ENCODE peak calls at places on chromosomes 2 and 18, in nine cellular contexts. M is endodermal cell, Q is body of pancreas, L is testis, F is thyroid gland, R is lung, V is bronchial epithelial cell, I is kidney, D is thoracic aorta. P is an unnamed sample.
A peak's percentile ranks its signal among the peaks of the same experiment; 100 is the strongest.

GRCh38 chr18:26734760-26735159 is 130.7 kb downstream of the AQP4 start:
- DNase-seq in M (no peak), Q (no peak), L (no peak), F (no peak), R (no peak), V (no peak), I (no peak), D (no peak), P (no peak)

GRCh38 chr18:574456-575228 is 5.5 kb upstream of the CETN1 start:
- DNase-seq in M (peak; percentile 50), Q (no peak), L (no peak), F (no peak), R (no peak), V (no peak), I (no peak), D (no peak), P (no peak)

GRCh38 chr2:172680595-172681176 is 55.0 kb upstream of the RAPGEF4 start:
- DNase-seq in M (no peak), Q (no peak), L (no peak), F (no peak), R (no peak), V (no peak), I (no peak), D (no peak), P (no peak)

GRCh38 chr2:96251721-96252292 is 14.0 kb downstream of the TMEM127 start:
- DNase-seq in M (peak; percentile 75), Q (peak; percentile 46), L (peak; percentile 89), F (peak; percentile 37), R (peak; percentile 53), V (no peak), I (peak; percentile 88), D (peak; percentile 62), P (peak; percentile 65)

GRCh38 chr2:152189622-152190495 is 14.3 kb upstream of the STAM2 start:
- DNase-seq in M (peak; percentile 60), Q (peak; percentile 38), L (peak; percentile 62), F (peak; percentile 38), R (no peak), V (peak; percentile 54), I (no peak), D (no peak), P (peak; percentile 50)

GRCh38 chr2:205732314-205732713 is 50.0 kb downstream of the NRP2 start:
- DNase-seq in M (no peak), Q (no peak), L (no peak), F (no peak), R (no peak), V (no peak), I (no peak), D (no peak), P (no peak)

GRCh38 chr18:69143084-69143483 is 257.6 kb upstream of the DOK6 start:
- DNase-seq in M (no peak), Q (no peak), L (no peak), F (no peak), R (no peak), V (no peak), I (no peak), D (no peak), P (no peak)

GRCh38 chr2:158325031-158325781 is 131.3 kb downstream of the CCDC148 start:
- DNase-seq in M (no peak), Q (no peak), L (no peak), F (no peak), R (no peak), V (peak; percentile 88), I (no peak), D (no peak), P (no peak)

GRCh38 chr2:96815326-96816126 is 542 bp upstream of the CNNM3 start:
- DNase-seq in M (peak; percentile 63), Q (peak; percentile 40), L (peak; percentile 54), F (no peak), R (no peak), V (peak; percentile 25), I (peak; percentile 76), D (no peak), P (no peak)

GRCh38 chr2:207504513-207505171 is 25.1 kb upstream of the CREB1 start:
- DNase-seq in M (peak; percentile 63), Q (peak; percentile 28), L (peak; percentile 32), F (peak; percentile 41), R (no peak), V (peak; percentile 43), I (no peak), D (no peak), P (no peak)

DNA sequence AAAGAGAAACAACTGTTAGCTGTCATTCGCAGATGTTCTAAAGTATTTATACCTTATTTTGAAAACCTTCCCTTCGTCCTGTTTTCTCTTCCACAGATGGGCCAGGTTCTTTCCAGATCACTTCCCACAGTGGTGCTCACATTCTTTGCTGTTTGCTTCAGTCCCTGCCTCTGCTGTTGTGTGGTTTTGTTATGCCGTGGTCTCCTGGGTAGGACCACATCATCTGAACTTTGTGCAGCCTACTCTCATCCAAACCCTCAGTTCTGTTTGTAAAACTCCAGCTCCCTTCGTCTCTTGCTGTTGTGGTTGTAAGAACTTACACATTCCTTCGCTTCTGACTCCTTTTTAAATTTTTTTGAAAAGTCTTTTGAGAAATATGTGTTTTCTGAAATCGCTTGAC is 38.1 kb downstream of the ZNF236 start:
- DNase-seq in M (no peak), Q (no peak), L (no peak), F (no peak), R (no peak), V (no peak), I (no peak), D (no peak), P (no peak)
- H3K4me3 ChIP-seq in M (no peak overlapping the region), Q (no peak overlapping the region), L (no peak overlapping the region), F (no peak overlapping the region), R (no peak overlapping the region), V (no peak overlapping the region), I (no peak overlapping the region), D (no peak overlapping the region), P (no peak overlapping the region)

GRCh38 chr2:235564884-235565530 is 71.2 kb downstream of the AGAP1 start:
- DNase-seq in M (no peak), Q (no peak), L (no peak), F (no peak), R (no peak), V (no peak), I (peak; percentile 71), D (no peak), P (no peak)
- H3K4me3 ChIP-seq in M (no peak overlapping the region), Q (no peak overlapping the region), L (no peak overlapping the region), F (no peak overlapping the region), R (no peak overlapping the region), V (no peak overlapping the region), I (no peak overlapping the region), D (no peak overlapping the region), P (no peak overlapping the region)

DNA sequence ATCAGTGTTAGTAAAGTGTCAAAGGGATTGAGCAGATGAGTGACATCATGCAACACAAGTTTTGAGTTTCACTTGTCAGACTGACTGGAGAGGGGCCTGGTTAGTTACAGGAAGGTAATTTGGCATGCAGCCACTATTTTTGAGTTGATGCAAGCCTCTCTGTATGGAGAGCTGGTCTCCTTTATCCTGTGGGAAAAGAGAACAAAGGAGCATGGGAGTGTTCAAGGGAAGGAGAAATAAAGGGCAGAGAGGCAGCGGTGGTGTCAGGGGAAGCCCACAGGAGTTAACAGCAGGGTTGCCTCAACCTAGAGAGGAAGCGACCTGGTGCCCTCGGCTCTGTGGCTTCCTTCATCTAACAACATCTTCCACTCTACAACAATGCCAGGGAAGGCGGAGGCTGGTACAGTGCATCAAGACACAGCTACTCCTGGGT is 2.1 kb downstream of the CTLA4 start:
- DNase-seq in M (no peak), Q (no peak), L (no peak), F (no peak), R (no peak), V (no peak), I (no peak), D (no peak), P (no peak)
- H3K4me3 ChIP-seq in M (no peak overlapping the region), Q (no peak overlapping the region), L (no peak overlapping the region), F (no peak overlapping the region), R (no peak overlapping the region), V (no peak overlapping the region), I (no peak overlapping the region), D (no peak overlapping the region), P (no peak overlapping the region)

DNA sequence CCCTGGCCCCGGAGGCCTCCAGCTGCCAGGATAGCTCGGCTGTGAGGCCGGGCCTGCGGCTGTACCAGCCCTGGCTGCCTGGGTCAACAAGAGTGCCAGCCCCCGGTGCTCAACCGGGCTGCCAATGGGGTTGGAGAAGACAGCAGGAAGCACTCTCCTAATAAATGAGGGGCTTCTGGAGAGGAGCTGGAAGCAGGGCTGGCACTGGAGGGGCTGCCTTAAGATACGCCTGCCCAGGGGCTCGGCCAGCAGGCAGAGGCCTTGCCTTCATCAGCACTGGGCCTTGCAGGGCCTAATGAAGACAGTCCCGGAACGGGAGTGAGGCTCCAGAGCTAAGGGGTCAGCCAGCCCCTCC is 73.6 kb downstream of the TEX51 start:
- DNase-seq in M (no peak), Q (no peak), L (no peak), F (peak; percentile 41), R (no peak), V (no peak), I (no peak), D (no peak), P (no peak)
- H3K4me3 ChIP-seq in M (no peak overlapping the region), Q (no peak overlapping the region), L (peak overlapping the region; percentile 46), F (no peak overlapping the region), R (no peak overlapping the region), V (no peak overlapping the region), I (no peak overlapping the region), D (peak overlapping the region; percentile 64), P (no peak overlapping the region)

DNA sequence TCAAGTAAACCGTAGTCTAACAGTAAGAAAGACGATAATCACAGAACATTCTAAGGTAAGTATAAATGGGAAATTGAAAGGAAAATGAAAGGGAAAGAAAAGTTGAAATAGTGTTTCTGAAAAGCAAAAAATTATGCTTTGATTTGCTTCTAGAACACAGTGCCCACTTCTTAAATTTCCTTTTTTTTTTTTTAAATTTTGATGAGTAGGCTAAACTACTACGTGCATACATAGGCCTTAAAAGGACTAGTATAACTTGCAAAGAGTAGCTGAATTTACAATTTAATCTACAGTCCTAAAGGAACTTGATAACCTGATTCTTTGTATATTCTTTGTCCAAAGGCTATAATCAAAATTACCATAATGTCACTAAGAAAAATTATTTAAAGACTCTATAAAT is 325.3 kb downstream of the PAX3 start:
- DNase-seq in M (no peak), Q (no peak), L (no peak), F (no peak), R (no peak), V (no peak), I (no peak), D (no peak), P (no peak)
- H3K4me3 ChIP-seq in M (no peak overlapping the region), Q (no peak overlapping the region), L (no peak overlapping the region), F (no peak overlapping the region), R (no peak overlapping the region), V (no peak overlapping the region), I (no peak overlapping the region), D (no peak overlapping the region), P (no peak overlapping the region)

DNA sequence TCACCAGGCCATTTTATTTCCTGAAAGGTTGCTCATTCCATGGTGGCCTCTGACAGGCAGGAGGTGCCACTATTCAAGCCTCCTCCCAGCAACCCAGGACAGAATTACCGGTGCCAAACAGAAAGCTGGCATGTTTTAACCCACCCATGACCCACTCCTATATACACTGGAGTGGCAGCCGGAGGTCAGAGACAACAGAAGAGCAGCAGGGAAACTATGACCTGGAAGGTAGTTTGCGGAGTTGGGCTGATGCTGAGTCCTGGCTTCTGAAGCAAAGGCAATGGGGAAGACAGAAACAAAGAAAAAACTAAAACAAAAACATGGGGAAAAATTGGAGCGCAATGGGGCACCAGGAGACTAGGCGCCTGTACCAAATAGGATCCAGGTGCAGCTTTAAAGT is 2.2 kb downstream of the RFTN2 start:
- DNase-seq in M (peak; percentile 48), Q (no peak), L (no peak), F (no peak), R (no peak), V (no peak), I (no peak), D (no peak), P (no peak)
- H3K4me3 ChIP-seq in M (peak overlapping the region; percentile 51), Q (no peak overlapping the region), L (no peak overlapping the region), F (no peak overlapping the region), R (no peak overlapping the region), V (no peak overlapping the region), I (no peak overlapping the region), D (peak overlapping the region; percentile 84), P (no peak overlapping the region)